ENCODE peak calls at places on chromosomes 5 and 9, in four cellular contexts. One of them, this sample, is unnamed.

GRCh38 chr5:95487880-95488279 is 66.9 kb downstream of the SKIC3 start:
- DNase-seq in AG04450: no peak
- DNase-seq in WTC11: no peak
- DNase-seq in CD4-positive, alpha-beta memory T cell: no peak
- DNase-seq in this sample: no peak

GRCh38 chr5:134288610-134289009 is 62.7 kb upstream of the PPP2CA start:
- DNase-seq in CD4-positive, alpha-beta memory T cell: no peak
- DNase-seq in WTC11: no peak
- DNase-seq in AG04450: no peak
- DNase-seq in this sample: no peak

GRCh38 chr5:144394036-144394435 is 223.4 kb downstream of the KCTD16 start:
- DNase-seq in CD4-positive, alpha-beta memory T cell: no peak
- DNase-seq in WTC11: no peak
- DNase-seq in AG04450: no peak
- DNase-seq in this sample: no peak

GRCh38 chr9:93121316-93122241 is 12.5 kb downstream of the NINJ1 start:
- DNase-seq in AG04450: no peak
- DNase-seq in WTC11: no peak
- DNase-seq in CD4-positive, alpha-beta memory T cell: no peak
- DNase-seq in this sample: no peak

GRCh38 chr9:110638381-110638954 is 30.1 kb upstream of the MUSK start:
- DNase-seq in WTC11: no peak
- DNase-seq in CD4-positive, alpha-beta memory T cell: no peak
- DNase-seq in AG04450: no peak
- DNase-seq in this sample: no peak

GRCh38 chr5:139386039-139386438 is 2.9 kb upstream of the SLC23A1 start:
- DNase-seq in CD4-positive, alpha-beta memory T cell: no peak
- DNase-seq in WTC11: no peak
- DNase-seq in AG04450: no peak
- DNase-seq in this sample: no peak

GRCh38 chr5:96582343-96582742 is 79.8 kb upstream of the CAST start:
- DNase-seq in AG04450: no peak
- DNase-seq in CD4-positive, alpha-beta memory T cell: no peak
- DNase-seq in WTC11: no peak
- DNase-seq in this sample: no peak

GRCh38 chr9:132008184-132008781 is 71.4 kb downstream of the MED27 start:
- DNase-seq in WTC11: no peak
- DNase-seq in CD4-positive, alpha-beta memory T cell: no peak
- DNase-seq in AG04450: no peak
- DNase-seq in this sample: peak

GRCh38 chr9:120477534-120478001 is 102.4 kb downstream of the CDK5RAP2 start:
- DNase-seq in AG04450: peak
- DNase-seq in WTC11: peak
- DNase-seq in CD4-positive, alpha-beta memory T cell: peak
- DNase-seq in this sample: peak

GRCh38 chr5:73160239-73160671 is 12.7 kb upstream of the TMEM174 start:
- DNase-seq in CD4-positive, alpha-beta memory T cell: peak
- DNase-seq in WTC11: no peak
- DNase-seq in AG04450: no peak
- DNase-seq in this sample: no peak

GRCh38 chr5:154077692-154078091 is 38.9 kb downstream of the MFAP3 start:
- DNase-seq in CD4-positive, alpha-beta memory T cell: no peak
- DNase-seq in AG04450: no peak
- DNase-seq in WTC11: no peak
- DNase-seq in this sample: no peak

GRCh38 chr9:34869390-34869789 is 88.7 kb upstream of the PHF24 start:
- DNase-seq in AG04450: no peak
- DNase-seq in WTC11: no peak
- DNase-seq in CD4-positive, alpha-beta memory T cell: no peak
- DNase-seq in this sample: no peak

GRCh38 chr5:68459093-68459492 is 243.5 kb downstream of the PIK3R1 start:
- DNase-seq in CD4-positive, alpha-beta memory T cell: no peak
- DNase-seq in WTC11: no peak
- DNase-seq in AG04450: no peak
- DNase-seq in this sample: no peak

GRCh38 chr5:155625897-155626543 is 612.5 kb downstream of the KIF4B start:
- DNase-seq in CD4-positive, alpha-beta memory T cell: no peak
- DNase-seq in WTC11: no peak
- DNase-seq in AG04450: no peak
- DNase-seq in this sample: no peak